ENCODE peak calls at places on chromosomes 2 and 18, in eight cellular contexts. Y is A549, I is ovary, L is aorta, J is esophagus squamous epithelium, G is A673, K is AG10803, R is right atrium auricular region. V is an unnamed sample.

GRCh38 chr2:15890936-15891905 is 49.1 kb upstream of the MYCN start:
- DNase-seq in J (no peak), L (no peak), G (no peak), K (no peak), R (no peak), Y (no peak), I (no peak), V (no peak)

GRCh38 chr18:36399055-36399454 is 101.5 kb downstream of the FHOD3 start:
- DNase-seq in L (no peak), K (no peak), R (no peak), J (no peak), G (no peak), Y (no peak), I (no peak), V (no peak)

GRCh38 chr2:152861349-152861942 is 143.0 kb downstream of the ARL6IP6 start:
- DNase-seq in R (no peak), I (no peak), L (no peak), K (peak), Y (peak), J (no peak), G (peak), V (no peak)

GRCh38 chr2:207236156-207236935 is 70.6 kb upstream of the KLF7 start:
- DNase-seq in Y (no peak), G (no peak), I (no peak), J (no peak), R (no peak), K (no peak), L (no peak), V (no peak)

GRCh38 chr2:108615480-108616090 is 81.3 kb downstream of the LIMS1 start:
- DNase-seq in R (no peak), I (no peak), J (no peak), Y (no peak), K (no peak), L (no peak), G (no peak), V (no peak)

GRCh38 chr18:58615150-58616132 is 13.4 kb downstream of the ALPK2 start:
- DNase-seq in R (no peak), L (no peak), K (no peak), Y (no peak), J (no peak), G (no peak), I (no peak), V (no peak)

GRCh38 chr2:234158812-234159211 is 108.3 kb downstream of the SPP2 start:
- DNase-seq in Y (no peak), J (no peak), R (no peak), G (peak), I (no peak), L (no peak), K (no peak), V (no peak)

GRCh38 chr2:46984642-46985476 is 69.3 kb upstream of the MCFD2 start:
- DNase-seq in J (no peak), I (peak), K (peak), L (peak), G (peak), Y (peak), R (peak), V (peak)

GRCh38 chr2:157331696-157332095 is 6.1 kb upstream of the ERMN start:
- DNase-seq in I (no peak), J (no peak), Y (no peak), L (no peak), G (no peak), K (no peak), R (no peak), V (no peak)

GRCh38 chr2:220663065-220663464 is 909.0 kb downstream of the EPHA4 start:
- DNase-seq in K (no peak), Y (no peak), J (no peak), L (no peak), R (no peak), I (no peak), G (peak), V (no peak)

GRCh38 chr2:144330951-144331651 is 188.8 kb downstream of the ZEB2 start:
- DNase-seq in I (no peak), R (no peak), K (no peak), J (no peak), G (no peak), Y (no peak), L (no peak), V (peak)

GRCh38 chr2:149991576-149991975 is 404.0 kb upstream of the MMADHC start:
- DNase-seq in Y (no peak), L (no peak), K (peak), I (no peak), J (no peak), R (no peak), G (no peak), V (no peak)

GRCh38 chr18:6781846-6782245 is 52.3 kb downstream of the ARHGAP28 start:
- DNase-seq in J (no peak), L (no peak), Y (no peak), I (no peak), K (peak), R (no peak), G (no peak), V (no peak)

GRCh38 chr18:67380867-67381266 is 135.7 kb downstream of the DSEL start:
- DNase-seq in I (no peak), L (no peak), K (no peak), Y (no peak), G (no peak), R (no peak), J (no peak), V (peak)

GRCh38 chr2:231163011-231163410 is 35.4 kb upstream of the ARMC9 start:
- DNase-seq in I (no peak), K (no peak), J (no peak), G (no peak), R (no peak), Y (no peak), L (no peak), V (no peak)

GRCh38 chr18:63686871-63687270 is 15.9 kb upstream of the SERPINB11 start:
- DNase-seq in Y (no peak), L (no peak), J (no peak), R (no peak), G (no peak), K (peak), I (no peak), V (no peak)

GRCh38 chr2:28648147-28648546 is 103.5 kb upstream of the PPP1CB start:
- DNase-seq in Y (no peak), J (no peak), L (peak), R (peak), K (no peak), I (no peak), G (peak), V (no peak)

GRCh38 chr2:113981404-113982134 is 91.7 kb downstream of the ACTR3 start:
- DNase-seq in I (no peak), G (no peak), J (no peak), K (peak), Y (no peak), R (no peak), L (no peak), V (no peak)

GRCh38 chr2:206193643-206194382 is 34.1 kb downstream of the EEF1B2 start:
- DNase-seq in I (no peak), Y (no peak), K (no peak), G (no peak), J (no peak), L (no peak), R (no peak), V (no peak)

GRCh38 chr2:134468093-134468640 is 214.3 kb downstream of the MGAT5 start:
- DNase-seq in R (peak), L (no peak), K (no peak), G (no peak), I (no peak), J (no peak), Y (no peak), V (no peak)

GRCh38 chr2:66198873-66199272 is 236.1 kb upstream of the MEIS1 start:
- DNase-seq in L (no peak), J (no peak), Y (no peak), K (no peak), I (no peak), R (no peak), G (no peak), V (no peak)

GRCh38 chr2:195660265-195660890 is 3.4 kb downstream of the SLC39A10 start:
- DNase-seq in L (peak), I (peak), R (peak), Y (peak), K (peak), J (no peak), G (peak), V (peak)

GRCh38 chr2:240211598-240212424 is 71.4 kb upstream of the OTOS start:
- DNase-seq in L (peak), Y (no peak), J (no peak), R (no peak), G (no peak), I (no peak), K (no peak), V (peak)

GRCh38 chr2:117958186-117958585 is 55.7 kb downstream of the CCDC93 start:
- DNase-seq in R (no peak), L (no peak), I (no peak), K (peak), Y (no peak), G (no peak), J (no peak), V (no peak)

GRCh38 chr2:120341977-120342376 is 4.0 kb upstream of the INHBB start:
- DNase-seq in J (no peak), K (no peak), G (no peak), Y (no peak), R (no peak), I (no peak), L (no peak), V (peak)

GRCh38 chr2:88656690-88657089 is 29.4 kb upstream of the EIF2AK3 start:
- DNase-seq in K (peak), R (no peak), L (peak), G (no peak), I (no peak), Y (no peak), J (no peak), V (no peak)

GRCh38 chr2:172285010-172285621 is 142.3 kb upstream of the ITGA6 start:
- DNase-seq in L (no peak), G (peak), I (no peak), R (no peak), J (no peak), K (peak), Y (no peak), V (no peak)

GRCh38 chr2:1739961-1740713 is 4.2 kb downstream of the PXDN start:
- DNase-seq in L (no peak), R (peak), Y (no peak), K (no peak), J (no peak), I (no peak), G (no peak), V (no peak)

GRCh38 chr2:30217644-30218361 is 13.5 kb upstream of the LBH start:
- DNase-seq in J (no peak), L (peak), G (no peak), K (no peak), I (no peak), R (no peak), Y (no peak), V (peak)

GRCh38 chr2:146734042-146734715 is 1110.7 kb upstream of the ACVR2A start:
- DNase-seq in Y (peak), J (no peak), L (no peak), I (no peak), R (no peak), K (peak), G (peak), V (no peak)

GRCh38 chr2:219737270-219737691 is 109.9 kb downstream of the SLC4A3 start:
- DNase-seq in R (no peak), I (peak), K (no peak), L (no peak), J (no peak), G (peak), Y (peak), V (no peak)

GRCh38 chr18:42228581-42228980 is 273.5 kb downstream of the PIK3C3 start:
- DNase-seq in L (no peak), J (no peak), Y (no peak), R (no peak), K (no peak), I (no peak), G (no peak), V (no peak)

GRCh38 chr2:54387592-54387991 is 68.5 kb upstream of the SPTBN1 start:
- DNase-seq in K (no peak), L (no peak), Y (no peak), I (no peak), R (no peak), J (no peak), G (no peak), V (no peak)

GRCh38 chr2:17757321-17757720 is 3.4 kb downstream of the GEN1 start:
- DNase-seq in I (no peak), Y (no peak), G (peak), J (no peak), R (no peak), L (no peak), K (peak), V (no peak)

GRCh38 chr18:40055262-40055661 is 1899.8 kb upstream of the PIK3C3 start:
- DNase-seq in I (no peak), G (no peak), J (no peak), R (no peak), L (no peak), Y (no peak), K (no peak), V (no peak)

GRCh38 chr2:98839292-98839691 is 96.7 kb downstream of the CRACDL start:
- DNase-seq in J (no peak), Y (no peak), L (no peak), I (no peak), K (peak), R (no peak), G (no peak), V (no peak)

GRCh38 chr2:240440251-240440650 is 4.8 kb downstream of the GPC1 start:
- DNase-seq in I (no peak), J (no peak), G (no peak), K (no peak), L (peak), R (no peak), Y (no peak), V (no peak)

GRCh38 chr2:203126971-203127370 is 111.8 kb upstream of the CYP20A1 start:
- DNase-seq in R (no peak), L (no peak), G (peak), K (peak), Y (no peak), J (no peak), I (no peak), V (no peak)

GRCh38 chr2:109382946-109383345 is 230.8 kb downstream of the SEPTIN10 start:
- DNase-seq in K (peak), Y (no peak), R (peak), I (peak), L (peak), J (no peak), G (peak), V (no peak)

GRCh38 chr2:216362730-216363129 is 9.6 kb downstream of the MARCHF4 start:
- DNase-seq in G (peak), J (no peak), I (no peak), K (peak), L (no peak), Y (no peak), R (no peak), V (no peak)

DNA sequence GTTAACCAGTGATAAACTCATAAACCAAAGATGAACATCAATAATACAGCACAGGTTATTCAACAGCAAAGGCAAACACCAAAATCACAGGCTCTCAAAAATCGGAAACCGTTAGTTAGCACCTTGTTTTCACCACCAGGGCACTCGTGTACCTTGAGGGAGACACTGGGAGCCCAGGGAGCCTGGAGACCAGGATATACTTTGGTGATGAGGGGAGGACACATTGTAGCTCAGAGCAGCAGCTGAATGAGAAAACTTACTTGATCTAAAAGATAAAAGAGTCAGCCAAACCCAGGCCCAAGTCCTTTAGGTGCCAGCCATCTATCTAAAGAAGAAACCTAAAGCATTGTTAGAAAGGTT is 19.4 kb downstream of the BCL11A start:
- DNase-seq in J (no peak), I (no peak), G (no peak), L (no peak), Y (no peak), R (no peak), K (no peak), V (no peak)
- H3K4me3 ChIP-seq in J (no peak), I (no peak), G (no peak), L (no peak), Y (no peak), R (no peak), K (no peak), V (no peak)

DNA sequence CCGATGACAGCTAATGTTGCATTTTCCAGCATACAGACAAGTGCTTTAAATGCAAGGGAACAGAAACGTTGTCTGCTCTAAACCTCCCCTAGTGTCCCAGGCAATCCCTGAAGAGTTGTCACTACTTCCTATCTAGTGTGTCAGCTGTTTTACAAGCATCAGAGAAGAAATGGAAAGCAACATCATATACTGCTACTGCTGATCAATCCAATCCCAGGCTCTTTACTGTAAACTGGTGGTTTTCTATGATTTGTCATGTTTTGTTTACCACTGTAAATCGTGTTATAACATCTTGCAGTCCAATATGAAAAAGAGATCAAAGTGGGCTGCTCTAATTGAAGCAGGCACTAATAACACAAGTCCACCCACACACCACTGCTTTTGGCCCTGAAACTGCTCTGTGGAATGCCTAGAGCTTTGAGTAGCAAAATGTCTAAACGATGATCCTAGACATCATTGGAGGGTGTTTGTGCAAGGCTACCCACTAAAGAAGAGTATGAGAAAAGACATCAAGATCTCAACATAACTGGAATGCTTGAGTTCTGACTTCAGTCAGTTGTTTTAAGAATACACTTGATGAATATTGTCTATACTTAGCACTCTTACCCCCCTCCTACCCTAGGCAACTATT is 18.1 kb upstream of the ROCK1 start:
- DNase-seq in J (no peak), G (no peak), I (no peak), K (peak), R (no peak), L (no peak), Y (no peak), V (no peak)
- H3K4me3 ChIP-seq in J (no peak), G (no peak), I (no peak), K (no peak), R (no peak), L (no peak), Y (no peak), V (no peak)

DNA sequence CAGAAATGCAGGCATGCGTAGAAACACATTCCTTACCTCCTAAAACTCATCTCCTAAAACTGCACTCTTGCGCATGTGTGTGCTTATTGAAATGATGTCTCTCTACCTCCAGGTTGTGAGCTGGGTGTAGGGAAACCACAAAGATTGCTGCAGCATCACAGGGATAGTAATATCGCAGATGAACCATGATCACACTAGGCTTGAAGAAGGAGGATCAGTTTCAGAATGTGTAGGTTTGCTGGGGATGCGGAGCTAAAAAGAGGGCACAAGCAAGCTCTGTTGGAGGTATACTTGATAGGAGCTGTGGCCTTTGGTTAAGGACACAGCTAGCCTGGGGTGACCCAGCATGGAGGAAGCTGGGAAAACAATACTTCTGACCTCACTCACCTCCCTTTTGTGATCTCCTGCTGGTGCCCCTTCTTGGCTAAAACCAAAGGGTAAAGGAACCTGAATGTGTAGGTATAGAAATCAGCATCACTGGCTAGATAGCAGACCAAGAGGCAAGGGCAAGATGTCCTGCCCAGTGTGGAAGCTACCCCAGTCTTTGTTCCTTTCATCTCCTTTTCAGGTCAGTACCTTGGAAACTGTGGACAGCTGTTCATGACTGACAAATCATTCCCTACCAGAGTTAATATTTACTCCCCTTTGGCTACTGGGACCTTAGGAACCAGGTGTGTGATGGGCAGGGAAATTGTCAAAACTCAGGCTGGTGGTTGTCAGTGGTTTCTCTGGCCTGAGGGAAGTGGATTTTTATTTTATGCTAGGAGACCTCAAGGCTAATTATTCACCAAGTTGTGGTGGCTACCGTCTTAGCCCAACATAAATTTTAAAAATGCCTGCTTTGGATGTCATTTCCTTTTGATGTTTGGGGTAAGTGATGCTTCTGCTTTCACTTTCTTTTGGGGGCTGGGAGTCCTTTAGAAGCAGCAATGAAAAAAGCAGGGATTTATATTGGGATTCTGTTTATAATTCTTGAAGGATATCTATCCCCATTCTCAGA is 119.0 kb downstream of the SETBP1 start:
- DNase-seq in J (no peak), K (no peak), I (no peak), L (no peak), G (no peak), Y (no peak), R (no peak), V (no peak)
- H3K4me3 ChIP-seq in J (no peak), K (no peak), I (no peak), L (no peak), G (no peak), Y (no peak), R (no peak), V (no peak)

DNA sequence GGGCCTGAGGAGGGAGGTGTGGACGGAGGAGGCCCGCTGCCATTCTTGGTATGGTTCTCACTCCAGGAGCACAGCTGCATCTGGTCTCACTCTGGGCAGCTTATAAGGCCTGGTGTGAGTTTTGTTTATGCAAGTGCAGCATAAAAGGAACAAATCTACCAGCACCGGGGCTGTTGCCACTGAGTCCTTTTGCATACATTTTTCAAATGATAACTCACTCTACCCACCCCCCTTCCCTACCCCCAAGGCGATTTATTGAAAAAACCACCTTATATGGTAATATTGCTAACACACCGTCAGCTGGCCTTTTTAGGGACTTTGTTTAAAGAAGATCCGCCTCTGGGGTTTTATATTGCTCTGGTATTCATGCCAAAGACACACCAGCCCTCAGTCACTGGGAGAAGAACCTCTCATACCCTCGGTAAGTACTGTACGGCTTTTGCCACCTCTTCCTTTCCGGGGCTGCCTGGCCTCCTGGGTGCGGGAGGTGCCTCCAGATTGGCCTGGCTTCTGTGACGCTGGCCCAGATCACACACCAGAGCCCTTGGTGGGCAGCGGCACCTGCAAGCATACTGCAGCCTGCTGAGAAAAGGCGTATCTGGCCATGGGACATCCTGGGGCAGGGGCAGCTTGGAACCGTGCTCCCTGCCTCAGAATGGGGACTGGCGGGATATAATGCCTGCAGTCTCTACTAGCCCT is at the start of gene ACTG2:
- DNase-seq in R (no peak), K (no peak), I (no peak), L (peak), G (no peak), Y (no peak), J (no peak), V (no peak)
- H3K4me3 ChIP-seq in R (no peak), K (no peak), I (peak), L (peak), G (no peak), Y (no peak), J (peak), V (no peak)

V was measured in left lung.